ENCODE peak calls at places on chromosomes 11 and 22, in eight cellular contexts. C is CD4-positive, CD25-positive, alpha-beta regulatory T cell; E is PC-3; R is effector memory CD4-positive, alpha-beta T cell; B is sigmoid colon; H is psoas muscle; Z is epithelial cell of proximal tubule; X is cardiac fibroblast. O is an unnamed sample.

GRCh38 chr11:130854483-130854882 is 61.8 kb downstream of the SNX19 start:
- DNase-seq in C (no peak), E (no peak), R (no peak), B (no peak), H (no peak), Z (no peak), X (no peak), O (no peak)

GRCh38 chr22:45064313-45065268 is 54.8 kb upstream of the PHF21B start:
- DNase-seq in C (peak), E (peak), R (no peak), B (no peak), H (no peak), Z (no peak), X (peak), O (peak)

GRCh38 chr11:131656179-131656838 is 285.9 kb downstream of the NTM start:
- DNase-seq in C (no peak), E (no peak), R (no peak), B (no peak), H (no peak), Z (no peak), X (no peak), O (no peak)

GRCh38 chr11:133999355-133999754 is 42.6 kb upstream of the IGSF9B start:
- DNase-seq in C (no peak), E (no peak), R (no peak), B (no peak), H (no peak), Z (no peak), X (no peak), O (no peak)

GRCh38 chr11:111526501-111526900 is 11.9 kb downstream of the HOATZ start:
- DNase-seq in C (no peak), E (peak), R (no peak), B (no peak), H (no peak), Z (no peak), X (peak), O (no peak)

GRCh38 chr11:102831128-102831708 is 12.2 kb downstream of the MMP3 start:
- DNase-seq in C (no peak), E (no peak), R (no peak), B (peak), H (peak), Z (no peak), X (peak), O (no peak)

GRCh38 chr22:22408731-22409696 is 99.5 kb downstream of the ZNF280B start:
- DNase-seq in C (no peak), E (peak), R (no peak), B (no peak), H (no peak), Z (no peak), X (peak), O (no peak)

GRCh38 chr11:15800121-15800800 is 556.1 kb downstream of the SOX6 start:
- DNase-seq in C (no peak), E (peak), R (no peak), B (no peak), H (peak), Z (peak), X (peak), O (peak)

GRCh38 chr11:92779746-92780145 is 189.7 kb upstream of the MTNR1B start:
- DNase-seq in C (no peak), E (no peak), R (no peak), B (no peak), H (no peak), Z (no peak), X (no peak), O (no peak)

GRCh38 chr11:36743039-36743438 is 145.0 kb upstream of the RAG2 start:
- DNase-seq in C (no peak), E (no peak), R (no peak), B (no peak), H (no peak), Z (no peak), X (no peak), O (no peak)

GRCh38 chr11:33709471-33709870 is 8.8 kb upstream of the C11orf91 start:
- DNase-seq in C (no peak), E (no peak), R (no peak), B (no peak), H (no peak), Z (no peak), X (peak), O (no peak)

GRCh38 chr11:3227568-3228444 is 4.4 kb downstream of the MRGPRE start:
- DNase-seq in C (no peak), E (no peak), R (no peak), B (no peak), H (peak), Z (no peak), X (no peak), O (no peak)

GRCh38 chr11:64743591-64744543 is at the start of gene RASGRP2:
- DNase-seq in C (peak), E (peak), R (peak), B (peak), H (peak), Z (no peak), X (peak), O (no peak)

GRCh38 chr11:28674432-28675076 is 566.4 kb downstream of the METTL15 start:
- DNase-seq in C (no peak), E (peak), R (no peak), B (no peak), H (no peak), Z (no peak), X (peak), O (no peak)

GRCh38 chr11:95147364-95147905 is 57.8 kb downstream of the ENDOD1 start:
- DNase-seq in C (no peak), E (peak), R (no peak), B (peak), H (no peak), Z (no peak), X (peak), O (peak)

GRCh38 chr11:123671534-123671933 is 17.1 kb upstream of the SCN3B start:
- DNase-seq in C (no peak), E (no peak), R (no peak), B (no peak), H (no peak), Z (no peak), X (no peak), O (no peak)

GRCh38 chr11:129791515-129791914 is 24.1 kb upstream of the TMEM45B start:
- DNase-seq in C (no peak), E (no peak), R (no peak), B (no peak), H (no peak), Z (no peak), X (no peak), O (no peak)

GRCh38 chr22:35582861-35583670 is 34.1 kb downstream of the MB start:
- DNase-seq in C (peak), E (peak), R (peak), B (peak), H (peak), Z (no peak), X (peak), O (peak)

GRCh38 chr11:44535201-44535980 is 30.1 kb upstream of the CD82 start:
- DNase-seq in C (no peak), E (no peak), R (no peak), B (no peak), H (no peak), Z (no peak), X (no peak), O (no peak)

GRCh38 chr11:131922220-131922619 is 551.8 kb downstream of the NTM start:
- DNase-seq in C (no peak), E (no peak), R (no peak), B (no peak), H (no peak), Z (no peak), X (no peak), O (no peak)

GRCh38 chr22:17761145-17761488 is 13.2 kb downstream of the BID start:
- DNase-seq in C (no peak), E (no peak), R (no peak), B (no peak), H (no peak), Z (no peak), X (no peak), O (no peak)

GRCh38 chr11:123054301-123055065 is 7.5 kb downstream of the HSPA8 start:
- DNase-seq in C (peak), E (peak), R (no peak), B (no peak), H (no peak), Z (no peak), X (peak), O (peak)

GRCh38 chr11:9943346-9944110 is 279.7 kb downstream of the SWAP70 start:
- DNase-seq in C (no peak), E (no peak), R (no peak), B (no peak), H (no peak), Z (peak), X (peak), O (no peak)

GRCh38 chr11:77126861-77127673 is 979 bp upstream of the MYO7A start:
- DNase-seq in C (peak), E (peak), R (peak), B (no peak), H (peak), Z (no peak), X (peak), O (no peak)

GRCh38 chr11:104275992-104276391 is 112.0 kb upstream of the PDGFD start:
- DNase-seq in C (no peak), E (peak), R (no peak), B (no peak), H (no peak), Z (no peak), X (peak), O (no peak)

DNA sequence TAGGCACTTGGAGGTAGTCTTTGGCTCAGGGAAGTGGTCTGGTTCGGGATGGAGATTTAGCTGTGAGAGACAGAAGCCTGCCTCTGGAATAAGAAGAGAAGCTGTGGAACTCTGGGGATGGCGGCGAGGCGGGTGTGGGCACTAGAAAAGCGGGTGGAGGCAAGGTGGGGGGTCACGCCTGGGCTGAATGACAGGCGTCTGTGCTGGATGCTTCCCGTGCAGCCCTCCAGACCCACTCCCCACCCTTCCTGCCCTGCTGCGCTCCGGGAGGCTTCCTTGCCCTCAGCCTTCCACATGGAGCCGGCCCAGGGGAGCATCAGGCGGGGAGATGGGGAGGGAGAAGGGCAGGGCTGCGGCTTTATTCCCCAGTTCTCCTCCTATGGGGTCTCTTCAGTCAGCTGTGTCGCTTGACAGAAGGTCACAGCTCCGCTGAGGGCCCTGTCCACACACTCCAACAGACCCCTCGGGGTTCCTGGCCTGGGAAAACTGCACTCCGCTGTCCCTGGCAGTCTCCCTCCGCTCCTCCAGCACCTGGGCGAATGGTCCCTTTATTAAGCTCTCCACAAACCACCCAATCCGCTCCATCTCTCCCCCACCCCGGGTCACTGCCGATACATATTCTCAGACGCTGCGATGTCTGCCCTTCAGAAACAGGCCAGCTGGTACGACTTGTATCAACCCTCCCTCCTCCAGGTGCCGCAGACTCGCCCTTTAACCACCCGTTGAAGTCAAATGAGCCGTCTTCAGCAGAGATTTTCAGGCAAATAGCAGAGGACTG is 6.2 kb downstream of the DNAJB13 start:
- DNase-seq in C (no peak), E (no peak), R (no peak), B (peak), H (peak), Z (no peak), X (no peak), O (no peak)
- H3K4me3 ChIP-seq in C (no peak), E (no peak), R (no peak), B (no peak), H (no peak), Z (no peak), X (no peak), O (no peak)

GRCh38 chr22:25447689-25448434 is 116.6 kb upstream of the GRK3 start:
- DNase-seq in C (peak), E (peak), R (peak), B (peak), H (peak), Z (no peak), X (peak), O (peak)

GRCh38 chr22:25451480-25452114 is 112.9 kb upstream of the GRK3 start:
- DNase-seq in C (no peak), E (no peak), R (no peak), B (no peak), H (no peak), Z (no peak), X (peak), O (no peak)

GRCh38 chr22:25452116-25452700 is 112.3 kb upstream of the GRK3 start:
- DNase-seq in C (no peak), E (no peak), R (no peak), B (no peak), H (no peak), Z (no peak), X (peak), O (no peak)

GRCh38 chr22:25448435-25449051 is 115.9 kb upstream of the GRK3 start:
- DNase-seq in C (peak), E (peak), R (no peak), B (no peak), H (no peak), Z (no peak), X (peak), O (no peak)

DNA sequence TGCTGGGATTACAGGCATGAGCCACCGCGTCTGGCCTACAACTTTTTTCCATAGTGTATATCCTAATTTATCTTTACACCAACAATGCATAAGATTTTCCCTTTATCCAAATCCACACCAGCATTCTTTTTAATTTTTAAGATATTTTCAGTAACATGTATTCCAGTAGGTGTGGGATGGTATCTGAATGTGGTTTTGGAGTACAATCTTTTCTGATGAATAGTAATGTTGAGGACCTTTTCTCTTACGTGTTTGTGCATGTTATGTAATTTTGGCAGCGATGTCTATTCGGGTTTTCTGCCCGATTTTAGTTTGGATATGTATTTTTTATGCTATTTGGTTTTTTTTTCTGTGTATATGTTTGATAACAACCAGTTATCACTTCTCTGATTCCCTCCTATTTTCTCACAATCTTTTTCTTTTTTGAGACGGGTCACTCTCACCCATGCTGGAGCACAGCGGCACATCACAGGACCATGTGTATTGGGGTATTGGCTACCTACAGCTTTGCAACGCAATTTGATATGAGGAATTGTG is 114.6 kb upstream of the GRK3 start:
- DNase-seq in C (no peak), E (no peak), R (no peak), B (no peak), H (no peak), Z (no peak), X (peak), O (no peak)
- H3K4me3 ChIP-seq in C (peak), E (peak), R (no peak), B (no peak), H (peak), Z (no peak), X (peak), O (no peak)

DNA sequence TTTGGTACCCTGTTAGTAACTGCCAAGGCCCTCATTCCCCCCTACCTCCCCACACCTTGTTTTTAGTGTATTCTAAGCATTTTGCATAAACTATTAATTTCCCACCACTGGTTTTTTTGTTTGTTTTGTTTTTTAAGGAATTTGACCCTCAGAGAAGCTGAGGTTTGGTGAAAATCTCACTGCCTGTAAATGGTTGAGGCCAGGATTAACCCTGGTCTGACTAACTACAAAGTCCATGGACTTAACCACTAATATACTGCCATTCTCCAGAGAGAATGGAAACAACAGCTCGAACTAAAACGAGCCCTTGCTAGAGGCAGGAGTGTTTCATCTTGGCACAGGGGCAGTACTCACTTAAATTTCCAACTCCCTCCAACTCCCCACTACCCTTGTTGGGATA is 2.9 kb downstream of the CTNND1 start:
- DNase-seq in C (no peak), E (no peak), R (no peak), B (no peak), H (no peak), Z (no peak), X (no peak), O (no peak)
- H3K4me3 ChIP-seq in C (no peak), E (peak), R (no peak), B (peak), H (peak), Z (peak), X (peak), O (peak)

GRCh38 chr11:116972692-116973091 is 125.5 kb downstream of the SIK3 start:
- DNase-seq in C (no peak), E (no peak), R (no peak), B (no peak), H (no peak), Z (no peak), X (no peak), O (no peak)

GRCh38 chr11:116973270-116973669 is 125.0 kb downstream of the SIK3 start:
- DNase-seq in C (no peak), E (no peak), R (no peak), B (no peak), H (no peak), Z (no peak), X (no peak), O (no peak)

GRCh38 chr11:116970485-116971292 is 127.5 kb downstream of the SIK3 start:
- DNase-seq in C (no peak), E (peak), R (no peak), B (no peak), H (no peak), Z (no peak), X (no peak), O (no peak)

GRCh38 chr11:116964269-116964668 is 126.8 kb upstream of the APOA1 start:
- DNase-seq in C (no peak), E (no peak), R (no peak), B (no peak), H (no peak), Z (no peak), X (no peak), O (no peak)

GRCh38 chr11:116969694-116970093 is 128.5 kb downstream of the SIK3 start:
- DNase-seq in C (no peak), E (no peak), R (no peak), B (no peak), H (no peak), Z (no peak), X (no peak), O (no peak)
- H3K4me3 ChIP-seq in C (no peak), E (no peak), R (no peak), B (no peak), H (no peak), Z (no peak), X (no peak), O (no peak)

DNA sequence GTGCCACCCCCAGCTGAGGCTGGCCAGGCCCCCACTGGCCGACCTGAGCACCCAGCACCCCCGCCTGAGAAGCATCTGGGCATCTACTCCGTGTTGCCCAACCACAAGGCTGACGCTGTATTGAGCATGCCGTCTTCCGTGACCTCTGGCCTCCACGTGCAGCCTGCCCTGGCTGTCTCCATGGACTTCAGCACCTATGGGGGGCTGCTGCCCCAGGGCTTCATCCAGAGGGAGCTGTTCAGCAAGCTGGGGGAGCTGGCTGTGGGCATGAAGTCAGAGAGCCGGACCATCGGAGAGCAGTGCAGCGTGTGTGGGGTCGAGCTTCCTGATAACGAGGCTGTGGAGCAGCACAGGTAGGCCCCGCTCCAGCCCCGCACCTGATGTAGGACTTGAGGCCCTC is 4.7 kb downstream of the ZBTB16 start:
- DNase-seq in C (no peak), E (no peak), R (no peak), B (peak), H (peak), Z (no peak), X (no peak), O (no peak)
- H3K4me3 ChIP-seq in C (no peak), E (no peak), R (no peak), B (peak), H (peak), Z (no peak), X (no peak), O (no peak)

GRCh38 chr11:119728226-119728626 is 774 bp downstream of the NECTIN1 start:
- DNase-seq in C (peak), E (peak), R (no peak), B (no peak), H (no peak), Z (no peak), X (no peak), O (no peak)

GRCh38 chr11:119728651-119729580 is at the start of gene NECTIN1:
- DNase-seq in C (peak), E (peak), R (peak), B (peak), H (peak), Z (peak), X (peak), O (peak)

GRCh38 chr11:119730347-119730613 is 1.3 kb upstream of the NECTIN1 start:
- DNase-seq in C (no peak), E (no peak), R (no peak), B (no peak), H (no peak), Z (no peak), X (no peak), O (no peak)

GRCh38 chr11:119729581-119730346 is 764 bp upstream of the NECTIN1 start:
- DNase-seq in C (no peak), E (peak), R (no peak), B (peak), H (peak), Z (no peak), X (peak), O (no peak)

GRCh38 chr11:119730789-119731386 is 1.9 kb upstream of the NECTIN1 start:
- DNase-seq in C (no peak), E (no peak), R (no peak), B (no peak), H (peak), Z (no peak), X (no peak), O (no peak)
- H3K4me3 ChIP-seq in C (no peak), E (no peak), R (no peak), B (no peak), H (no peak), Z (no peak), X (no peak), O (no peak)

DNA sequence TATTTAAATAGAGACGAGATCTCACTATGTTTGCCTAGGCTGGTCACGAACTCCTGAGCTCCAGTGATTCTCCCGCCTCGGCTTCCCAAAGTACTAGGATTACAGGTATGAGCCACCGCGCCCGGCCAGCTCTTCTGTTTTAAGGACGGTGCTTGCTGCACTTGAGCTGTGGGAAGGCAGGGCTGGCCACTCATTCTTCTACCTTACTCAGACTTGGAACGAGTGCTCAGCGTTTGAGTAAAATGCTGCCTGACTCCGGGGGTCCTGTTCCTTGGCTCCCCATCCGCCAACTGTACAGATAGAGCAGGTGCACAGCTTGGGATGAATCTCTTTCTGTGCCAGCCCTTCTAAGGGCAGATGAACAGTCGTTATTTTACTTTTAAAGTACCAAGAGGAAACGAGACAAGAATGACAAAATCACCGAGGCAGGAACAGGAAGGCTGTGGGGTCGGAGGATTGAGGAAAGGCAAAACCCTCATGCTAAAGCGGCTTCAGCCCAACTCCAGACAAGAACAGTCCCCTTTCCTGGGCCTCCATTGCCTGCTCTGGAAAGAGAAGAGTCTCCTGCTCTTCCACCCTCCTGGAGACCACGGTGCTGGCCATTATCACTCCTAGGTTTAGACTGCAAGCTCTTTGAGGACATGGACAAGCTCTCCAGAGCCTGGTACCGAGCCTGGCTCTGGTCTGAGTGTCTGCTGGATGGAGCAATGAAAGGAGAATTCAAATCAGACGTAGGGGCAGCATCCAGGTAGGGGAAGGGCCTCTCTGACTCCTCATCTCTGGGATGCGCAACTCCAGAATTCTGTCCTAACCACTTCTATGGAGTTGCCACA is 1.0 kb upstream of the SUN2 start:
- DNase-seq in C (peak), E (no peak), R (no peak), B (no peak), H (peak), Z (no peak), X (no peak), O (no peak)
- H3K4me3 ChIP-seq in C (peak), E (peak), R (peak), B (peak), H (peak), Z (peak), X (peak), O (peak)